ENCODE peak calls at places on chromosomes 4 and X, in ten cellular contexts. K is occipital lobe; H is pancreas; L is left colon; B is omental fat pad; G is posterior vena cava; S is activated naive CD4-positive, alpha-beta T cell treated with Interleukin-2 at 50 U/mL for 16 hours; Y is HTR-8/SVneo; M is midbrain; V is DMS53. R is an unnamed sample.

GRCh38 chr4:154332681-154333421 is 158.7 kb downstream of the DCHS2 start:
- DNase-seq in K (peak), H (no peak), L (peak), B (peak), G (peak), S (peak), Y (no peak), M (peak), V (peak), R (peak)

GRCh38 chrX:4547218-4547836 is 833.9 kb upstream of the PRKX start:
- DNase-seq in K (no peak), H (peak), L (no peak), B (no peak), G (no peak), S (peak), Y (no peak), M (peak), V (peak), R (peak)

GRCh38 chr4:144574004-144574403 is 72.0 kb upstream of the HHIP start:
- DNase-seq in K (no peak), H (no peak), L (no peak), B (no peak), G (no peak), S (no peak), Y (no peak), M (no peak), V (no peak), R (peak)

GRCh38 chr4:68951078-68951805 is at the start of gene UGT2A3:
- DNase-seq in K (no peak), H (peak), L (peak), B (no peak), G (no peak), S (no peak), Y (no peak), M (no peak), V (no peak), R (no peak)

GRCh38 chrX:153727108-153727931 is 2.7 kb downstream of the ABCD1 start:
- DNase-seq in K (peak), H (peak), L (peak), B (no peak), G (no peak), S (no peak), Y (no peak), M (peak), V (peak), R (no peak)

GRCh38 chrX:100413231-100413630 is 3.2 kb upstream of the PCDH19 start:
- DNase-seq in K (peak), H (peak), L (no peak), B (no peak), G (no peak), S (peak), Y (peak), M (peak), V (peak), R (peak)

GRCh38 chr4:87824352-87824751 is 8.4 kb upstream of the MEPE start:
- DNase-seq in K (no peak), H (no peak), L (no peak), B (no peak), G (no peak), S (no peak), Y (no peak), M (no peak), V (no peak), R (no peak)

GRCh38 chr4:42397635-42398447 is 553 bp downstream of the SHISA3 start:
- DNase-seq in K (no peak), H (peak), L (no peak), B (no peak), G (no peak), S (no peak), Y (peak), M (no peak), V (peak), R (no peak)

GRCh38 chr4:18020145-18020670 is 1.3 kb downstream of the LCORL start:
- DNase-seq in K (no peak), H (no peak), L (no peak), B (no peak), G (no peak), S (peak), Y (peak), M (no peak), V (peak), R (peak)

GRCh38 chrX:82458207-82458754 is 1049.8 kb upstream of the POU3F4 start:
- DNase-seq in K (no peak), H (no peak), L (no peak), B (no peak), G (no peak), S (no peak), Y (no peak), M (no peak), V (no peak), R (no peak)

GRCh38 chr4:95049838-95050237 is 292.1 kb downstream of the BMPR1B start:
- DNase-seq in K (no peak), H (no peak), L (no peak), B (no peak), G (no peak), S (no peak), Y (no peak), M (peak), V (no peak), R (no peak)

GRCh38 chr4:140423106-140423505 is 4.3 kb downstream of the CLGN start:
- DNase-seq in K (no peak), H (no peak), L (no peak), B (no peak), G (no peak), S (no peak), Y (no peak), M (no peak), V (no peak), R (no peak)

GRCh38 chr4:142558851-142559250 is 287.2 kb downstream of the INPP4B start:
- DNase-seq in K (no peak), H (no peak), L (no peak), B (no peak), G (no peak), S (no peak), Y (peak), M (no peak), V (no peak), R (no peak)